ENCODE peak calls at places on chromosomes 12 and 14, in five cellular contexts. I, X, N, E and Z are unnamed samples.

GRCh38 chr12:86724716-86725115 is 468.5 kb upstream of the MGAT4C start:
- DNase-seq in I (peak), X (no peak), N (no peak), E (no peak), Z (no peak)

GRCh38 chr12:111437816-111438454 is 32.2 kb downstream of the SH2B3 start:
- DNase-seq in I (peak), X (no peak), N (no peak), E (no peak), Z (no peak)

GRCh38 chr12:69835048-69835447 is 10.0 kb downstream of the MYRFL start:
- DNase-seq in I (no peak), X (no peak), N (no peak), E (no peak), Z (no peak)

GRCh38 chr14:69354383-69355154 is 43.5 kb downstream of the ERH start:
- DNase-seq in I (no peak), X (no peak), N (no peak), E (no peak), Z (no peak)

GRCh38 chr14:99605299-99605961 is 1.4 kb upstream of the CCDC85C start:
- DNase-seq in I (peak), X (peak), N (peak), E (peak), Z (peak)

GRCh38 chr14:69489495-69489894 is 5.0 kb downstream of the PLEKHD1 start:
- DNase-seq in I (no peak), X (no peak), N (no peak), E (no peak), Z (no peak)

GRCh38 chr14:102323102-102323501 is 3.6 kb downstream of the ZNF839 start:
- DNase-seq in I (peak), X (no peak), N (no peak), E (no peak), Z (peak)

GRCh38 chr12:93819048-93819491 is 141.9 kb downstream of the CRADD start:
- DNase-seq in I (no peak), X (no peak), N (no peak), E (no peak), Z (no peak)

GRCh38 chr14:99246536-99247083 is 25.4 kb downstream of the BCL11B start:
- DNase-seq in I (no peak), X (no peak), N (no peak), E (no peak), Z (no peak)

GRCh38 chr14:75229923-75230792 is 48.5 kb upstream of the FOS start:
- DNase-seq in I (peak), X (no peak), N (peak), E (no peak), Z (no peak)

GRCh38 chr12:47032644-47033043 is 46.8 kb upstream of the PCED1B start:
- DNase-seq in I (peak), X (no peak), N (peak), E (no peak), Z (peak)

GRCh38 chr12:56461235-56462159 is 6.9 kb upstream of the SPRYD4 start:
- DNase-seq in I (peak), X (no peak), N (no peak), E (no peak), Z (no peak)

GRCh38 chr12:6603095-6603567 is 4.0 kb downstream of the CHD4 start:
- DNase-seq in I (peak), X (peak), N (no peak), E (no peak), Z (no peak)

GRCh38 chr14:77470192-77470870 is 12.4 kb downstream of the AHSA1 start:
- DNase-seq in I (no peak), X (no peak), N (no peak), E (no peak), Z (no peak)

GRCh38 chr14:91138511-91139359 is 24.9 kb downstream of the DGLUCY start:
- DNase-seq in I (peak), X (no peak), N (peak), E (peak), Z (no peak)

GRCh38 chr14:99687284-99688209 is 3.4 kb downstream of the CYP46A1 start:
- DNase-seq in I (no peak), X (no peak), N (no peak), E (no peak), Z (peak)

GRCh38 chr12:93741741-93742085 is 64.5 kb downstream of the CRADD start:
- DNase-seq in I (no peak), X (peak), N (no peak), E (peak), Z (peak)

GRCh38 chr12:119770146-119770545 is 102.2 kb downstream of the PRKAB1 start:
- DNase-seq in I (no peak), X (no peak), N (no peak), E (no peak), Z (no peak)

GRCh38 chr12:76259071-76259470 is 89.1 kb downstream of the BBS10 start:
- DNase-seq in I (peak), X (no peak), N (no peak), E (no peak), Z (no peak)

GRCh38 chr14:55153951-55154350 is 24.9 kb downstream of the LGALS3 start:
- DNase-seq in I (no peak), X (no peak), N (no peak), E (no peak), Z (no peak)

GRCh38 chr12:91178139-91178561 is 4.5 kb downstream of the DCN start:
- DNase-seq in I (peak), X (no peak), N (no peak), E (no peak), Z (no peak)

GRCh38 chr14:103103461-103104388 is 9.2 kb downstream of the EXOC3L4 start:
- DNase-seq in I (peak), X (peak), N (peak), E (peak), Z (peak)

GRCh38 chr14:72476657-72477499 is 417.0 kb downstream of the DPF3 start:
- DNase-seq in I (peak), X (no peak), N (no peak), E (no peak), Z (peak)

GRCh38 chr14:103302966-103303365 is 31.1 kb upstream of the EIF5 start:
- DNase-seq in I (no peak), X (no peak), N (no peak), E (no peak), Z (no peak)

GRCh38 chr14:34713681-34714319 is 593 bp downstream of the CFL2 start:
- DNase-seq in I (peak), X (peak), N (no peak), E (no peak), Z (peak)

GRCh38 chr14:79629891-79630560 is 581.3 kb downstream of the DIO2 start:
- DNase-seq in I (peak), X (no peak), N (no peak), E (no peak), Z (no peak)

GRCh38 chr14:50123062-50123461 is 6.7 kb upstream of the VCPKMT start:
- DNase-seq in I (no peak), X (no peak), N (no peak), E (no peak), Z (no peak)

GRCh38 chr14:105299654-105300541 is 903 bp downstream of the BRF1 start:
- DNase-seq in I (peak), X (peak), N (no peak), E (no peak), Z (peak)

GRCh38 chr14:65849558-65849957 is 437.0 kb downstream of the FUT8 start:
- DNase-seq in I (no peak), X (no peak), N (no peak), E (no peak), Z (peak)

GRCh38 chr12:130577348-130577747 is 138.8 kb downstream of the RIMBP2 start:
- DNase-seq in I (no peak), X (no peak), N (no peak), E (no peak), Z (no peak)

GRCh38 chr14:45559626-45560025 is 306.6 kb upstream of the MIS18BP1 start:
- DNase-seq in I (no peak), X (no peak), N (no peak), E (no peak), Z (no peak)

GRCh38 chr14:79510659-79511058 is 700.6 kb downstream of the DIO2 start:
- DNase-seq in I (peak), X (no peak), N (no peak), E (no peak), Z (no peak)

GRCh38 chr12:104682790-104683279 is 226.1 kb downstream of the CHST11 start:
- DNase-seq in I (no peak), X (no peak), N (no peak), E (no peak), Z (no peak)

GRCh38 chr12:11834925-11835324 is 185.5 kb downstream of the ETV6 start:
- DNase-seq in I (no peak), X (no peak), N (no peak), E (no peak), Z (no peak)

GRCh38 chr14:100607611-100607956 is 20.4 kb upstream of the BEGAIN start:
- DNase-seq in I (no peak), X (no peak), N (no peak), E (no peak), Z (no peak)

GRCh38 chr14:57863471-57863870 is 2.4 kb downstream of the SLC35F4 start:
- DNase-seq in I (no peak), X (no peak), N (no peak), E (no peak), Z (no peak)